ENCODE peak calls at places on chromosome 18, in seven cellular contexts. One of them, this sample, is unnamed.
A peak's percentile ranks its signal among the peaks of the same experiment; 100 is the strongest.

GRCh38 chr18:63382843-63383242 is 15.8 kb upstream of the KDSR start:
- DNase-seq in neuronal stem cell: no peak
- DNase-seq in left ventricle myocardium inferior: no peak
- DNase-seq in IMR-90: no peak
- DNase-seq in right lobe of liver: no peak
- DNase-seq in endodermal cell: no peak
- DNase-seq in neural progenitor cell: no peak
- DNase-seq in this sample: no peak

GRCh38 chr18:33231474-33232317 is 208.8 kb downstream of the CCDC178 start:
- DNase-seq in left ventricle myocardium inferior: peak; percentile 19
- DNase-seq in right lobe of liver: peak; percentile 76
- DNase-seq in neural progenitor cell: peak; percentile 92
- DNase-seq in neuronal stem cell: peak; percentile 88
- DNase-seq in IMR-90: peak; percentile 60
- DNase-seq in endodermal cell: peak; percentile 94
- DNase-seq in this sample: peak; percentile 72

GRCh38 chr18:52334896-52335295 is 5.1 kb upstream of the DCC start:
- DNase-seq in IMR-90: peak; percentile 66
- DNase-seq in left ventricle myocardium inferior: no peak
- DNase-seq in right lobe of liver: no peak
- DNase-seq in neural progenitor cell: no peak
- DNase-seq in endodermal cell: no peak
- DNase-seq in neuronal stem cell: no peak
- DNase-seq in this sample: no peak

GRCh38 chr18:48940854-48941531 is 9.8 kb downstream of the SMAD7 start:
- DNase-seq in right lobe of liver: no peak
- DNase-seq in endodermal cell: no peak
- DNase-seq in neuronal stem cell: no peak
- DNase-seq in left ventricle myocardium inferior: no peak
- DNase-seq in IMR-90: peak; percentile 45
- DNase-seq in neural progenitor cell: no peak
- DNase-seq in this sample: no peak

GRCh38 chr18:79964330-79965118 is at the start of gene HSBP1L1:
- DNase-seq in neuronal stem cell: peak; percentile 56
- DNase-seq in left ventricle myocardium inferior: peak; percentile 70
- DNase-seq in endodermal cell: peak; percentile 90
- DNase-seq in right lobe of liver: peak; percentile 86
- DNase-seq in IMR-90: no peak
- DNase-seq in neural progenitor cell: peak; percentile 94
- DNase-seq in this sample: no peak

GRCh38 chr18:51110073-51110797 is 80.2 kb downstream of the SMAD4 start:
- DNase-seq in neuronal stem cell: peak; percentile 59
- DNase-seq in endodermal cell: peak; percentile 94
- DNase-seq in IMR-90: peak; percentile 5
- DNase-seq in neural progenitor cell: peak; percentile 81
- DNase-seq in left ventricle myocardium inferior: peak; percentile 57
- DNase-seq in right lobe of liver: peak; percentile 70
- DNase-seq in this sample: peak; percentile 54

GRCh38 chr18:72878143-72878542 is 10.4 kb upstream of the NETO1 start:
- DNase-seq in right lobe of liver: no peak
- DNase-seq in endodermal cell: peak; percentile 65
- DNase-seq in left ventricle myocardium inferior: no peak
- DNase-seq in neuronal stem cell: no peak
- DNase-seq in neural progenitor cell: no peak
- DNase-seq in IMR-90: no peak
- DNase-seq in this sample: no peak

GRCh38 chr18:14075196-14075595 is 57.0 kb downstream of the ZNF519 start:
- DNase-seq in neural progenitor cell: no peak
- DNase-seq in left ventricle myocardium inferior: no peak
- DNase-seq in IMR-90: no peak
- DNase-seq in endodermal cell: no peak
- DNase-seq in right lobe of liver: no peak
- DNase-seq in neuronal stem cell: no peak
- DNase-seq in this sample: no peak

GRCh38 chr18:64238076-64238475 is 89.2 kb upstream of the LINC00305 start:
- DNase-seq in right lobe of liver: no peak
- DNase-seq in IMR-90: no peak
- DNase-seq in neural progenitor cell: no peak
- DNase-seq in neuronal stem cell: no peak
- DNase-seq in left ventricle myocardium inferior: no peak
- DNase-seq in endodermal cell: no peak
- DNase-seq in this sample: no peak

GRCh38 chr18:58202406-58202730 is 158.3 kb downstream of the NEDD4L start:
- DNase-seq in neural progenitor cell: no peak
- DNase-seq in neuronal stem cell: no peak
- DNase-seq in endodermal cell: no peak
- DNase-seq in left ventricle myocardium inferior: no peak
- DNase-seq in right lobe of liver: no peak
- DNase-seq in IMR-90: peak; percentile 34
- DNase-seq in this sample: no peak

GRCh38 chr18:36176739-36177138 is 10.6 kb upstream of the MOCOS start:
- DNase-seq in neuronal stem cell: no peak
- DNase-seq in left ventricle myocardium inferior: no peak
- DNase-seq in endodermal cell: no peak
- DNase-seq in IMR-90: peak; percentile 56
- DNase-seq in right lobe of liver: no peak
- DNase-seq in neural progenitor cell: no peak
- DNase-seq in this sample: no peak

GRCh38 chr18:59101830-59102414 is 37.8 kb upstream of the SEC11C start:
- DNase-seq in neuronal stem cell: no peak
- DNase-seq in left ventricle myocardium inferior: no peak
- DNase-seq in endodermal cell: no peak
- DNase-seq in neural progenitor cell: no peak
- DNase-seq in right lobe of liver: no peak
- DNase-seq in IMR-90: no peak
- DNase-seq in this sample: no peak

GRCh38 chr18:69838620-69839411 is 108.9 kb downstream of the CD226 start:
- DNase-seq in neuronal stem cell: no peak
- DNase-seq in right lobe of liver: no peak
- DNase-seq in IMR-90: no peak
- DNase-seq in left ventricle myocardium inferior: no peak
- DNase-seq in neural progenitor cell: peak; percentile 12
- DNase-seq in endodermal cell: peak; percentile 84
- DNase-seq in this sample: no peak

GRCh38 chr18:24234330-24234729 is 95.5 kb downstream of the CABYR start:
- DNase-seq in right lobe of liver: no peak
- DNase-seq in endodermal cell: no peak
- DNase-seq in neural progenitor cell: no peak
- DNase-seq in left ventricle myocardium inferior: peak; percentile 50
- DNase-seq in IMR-90: no peak
- DNase-seq in neuronal stem cell: no peak
- DNase-seq in this sample: peak; percentile 73

GRCh38 chr18:31741096-31741735 is 19.5 kb downstream of the SLC25A52 start:
- DNase-seq in left ventricle myocardium inferior: no peak
- DNase-seq in neuronal stem cell: peak; percentile 15
- DNase-seq in right lobe of liver: peak; percentile 54
- DNase-seq in IMR-90: peak; percentile 36
- DNase-seq in endodermal cell: peak; percentile 82
- DNase-seq in neural progenitor cell: peak; percentile 45
- DNase-seq in this sample: peak; percentile 65

GRCh38 chr18:35029103-35029502 is 12.1 kb upstream of the MAPRE2 start:
- DNase-seq in left ventricle myocardium inferior: peak; percentile 20
- DNase-seq in endodermal cell: no peak
- DNase-seq in IMR-90: peak; percentile 69
- DNase-seq in neuronal stem cell: no peak
- DNase-seq in right lobe of liver: no peak
- DNase-seq in neural progenitor cell: no peak
- DNase-seq in this sample: no peak

GRCh38 chr18:22674300-22674699 is 256.6 kb upstream of the CTAGE1 start:
- DNase-seq in right lobe of liver: no peak
- DNase-seq in IMR-90: peak; percentile 94
- DNase-seq in endodermal cell: no peak
- DNase-seq in left ventricle myocardium inferior: no peak
- DNase-seq in neural progenitor cell: no peak
- DNase-seq in neuronal stem cell: no peak
- DNase-seq in this sample: no peak

GRCh38 chr18:44229693-44230108 is 451.0 kb upstream of the SETBP1 start:
- DNase-seq in neuronal stem cell: no peak
- DNase-seq in right lobe of liver: peak; percentile 46
- DNase-seq in left ventricle myocardium inferior: peak; percentile 74
- DNase-seq in neural progenitor cell: no peak
- DNase-seq in endodermal cell: no peak
- DNase-seq in IMR-90: peak; percentile 1
- DNase-seq in this sample: peak; percentile 60

GRCh38 chr18:9577361-9577760 is 37.0 kb downstream of the PPP4R1 start:
- DNase-seq in IMR-90: no peak
- DNase-seq in left ventricle myocardium inferior: no peak
- DNase-seq in neural progenitor cell: no peak
- DNase-seq in neuronal stem cell: no peak
- DNase-seq in right lobe of liver: no peak
- DNase-seq in endodermal cell: no peak
- DNase-seq in this sample: no peak

GRCh38 chr18:45167109-45167551 is 448.1 kb upstream of the SLC14A2 start:
- DNase-seq in neural progenitor cell: no peak
- DNase-seq in left ventricle myocardium inferior: no peak
- DNase-seq in endodermal cell: no peak
- DNase-seq in neuronal stem cell: no peak
- DNase-seq in IMR-90: peak; percentile 44
- DNase-seq in right lobe of liver: no peak
- DNase-seq in this sample: no peak

GRCh38 chr18:70073442-70073841 is 125.8 kb upstream of the CD226 start:
- DNase-seq in neural progenitor cell: no peak
- DNase-seq in left ventricle myocardium inferior: no peak
- DNase-seq in endodermal cell: no peak
- DNase-seq in right lobe of liver: no peak
- DNase-seq in IMR-90: no peak
- DNase-seq in neuronal stem cell: no peak
- DNase-seq in this sample: no peak

GRCh38 chr18:61400016-61400630 is 66.9 kb downstream of the CDH20 start:
- DNase-seq in IMR-90: no peak
- DNase-seq in neural progenitor cell: no peak
- DNase-seq in endodermal cell: no peak
- DNase-seq in neuronal stem cell: peak; percentile 11
- DNase-seq in left ventricle myocardium inferior: no peak
- DNase-seq in right lobe of liver: no peak
- DNase-seq in this sample: no peak

DNA sequence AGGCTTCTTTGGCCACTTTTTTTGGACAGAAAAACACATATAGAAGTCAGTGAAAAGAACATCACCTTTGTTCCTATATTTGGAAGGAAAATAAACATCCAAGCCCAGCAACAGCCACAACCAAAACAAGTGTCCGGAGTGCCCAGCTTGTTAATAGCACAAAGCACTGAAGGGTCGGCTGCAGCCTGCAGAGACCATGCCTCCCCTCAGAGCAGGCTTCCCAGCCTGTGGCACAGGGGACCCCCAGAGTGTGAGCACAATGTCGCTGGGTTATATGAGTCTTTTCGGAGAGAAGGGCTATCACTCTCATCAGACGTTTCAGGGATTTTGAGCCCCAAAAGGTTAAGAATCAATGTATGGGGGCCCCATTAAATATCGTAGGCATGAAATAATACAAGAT is 6.2 kb upstream of the CIDEA start:
- DNase-seq in neural progenitor cell: no peak
- DNase-seq in neuronal stem cell: no peak
- DNase-seq in IMR-90: no peak
- DNase-seq in right lobe of liver: no peak
- DNase-seq in endodermal cell: no peak
- DNase-seq in left ventricle myocardium inferior: no peak
- DNase-seq in this sample: no peak
- H3K9me3 ChIP-seq in neural progenitor cell: no peaks in the 10 kb centered on the region
- H3K9me3 ChIP-seq in neuronal stem cell: no peaks in the 10 kb centered on the region
- H3K9me3 ChIP-seq in IMR-90: no peaks in the 10 kb centered on the region
- H3K9me3 ChIP-seq in right lobe of liver: no peaks in the 10 kb centered on the region
- H3K9me3 ChIP-seq in endodermal cell: no peaks in the 10 kb centered on the region
- H3K9me3 ChIP-seq in left ventricle myocardium inferior: no peaks in the 10 kb centered on the region
- H3K9me3 ChIP-seq in this sample: no peaks in the 10 kb centered on the region

GRCh38 chr18:37254256-37254880 is 311.2 kb downstream of the CELF4 start:
- DNase-seq in neuronal stem cell: no peak
- DNase-seq in left ventricle myocardium inferior: no peak
- DNase-seq in neural progenitor cell: no peak
- DNase-seq in IMR-90: no peak
- DNase-seq in right lobe of liver: no peak
- DNase-seq in endodermal cell: no peak
- DNase-seq in this sample: no peak
- H3K4me3 ChIP-seq in neuronal stem cell: peak overlapping the region; percentile 82
- H3K4me3 ChIP-seq in left ventricle myocardium inferior: peak overlapping the region; percentile 66
- H3K4me3 ChIP-seq in neural progenitor cell: peak overlapping the region; percentile 84
- H3K4me3 ChIP-seq in IMR-90: no peak overlapping the region
- H3K4me3 ChIP-seq in right lobe of liver: peak overlapping the region; percentile 39
- H3K4me3 ChIP-seq in endodermal cell: peak overlapping the region; percentile 45
- H3K4me3 ChIP-seq in this sample: peak overlapping the region; percentile 46

GRCh38 chr18:78507217-78507616 is 472.4 kb upstream of the SALL3 start:
- DNase-seq in IMR-90: no peak
- DNase-seq in neural progenitor cell: no peak
- DNase-seq in right lobe of liver: no peak
- DNase-seq in neuronal stem cell: no peak
- DNase-seq in left ventricle myocardium inferior: no peak
- DNase-seq in endodermal cell: no peak
- DNase-seq in this sample: no peak

GRCh38 chr18:78501251-78501650 is 478.4 kb upstream of the SALL3 start:
- DNase-seq in right lobe of liver: no peak
- DNase-seq in endodermal cell: no peak
- DNase-seq in left ventricle myocardium inferior: no peak
- DNase-seq in neuronal stem cell: no peak
- DNase-seq in IMR-90: no peak
- DNase-seq in neural progenitor cell: no peak
- DNase-seq in this sample: no peak

GRCh38 chr18:78499586-78499985 is 480.0 kb upstream of the SALL3 start:
- DNase-seq in left ventricle myocardium inferior: no peak
- DNase-seq in neuronal stem cell: no peak
- DNase-seq in right lobe of liver: no peak
- DNase-seq in neural progenitor cell: no peak
- DNase-seq in endodermal cell: no peak
- DNase-seq in IMR-90: no peak
- DNase-seq in this sample: no peak

GRCh38 chr18:78506031-78506461 is 473.6 kb upstream of the SALL3 start:
- DNase-seq in neuronal stem cell: peak; percentile 76
- DNase-seq in IMR-90: no peak
- DNase-seq in endodermal cell: peak; percentile 88
- DNase-seq in neural progenitor cell: peak; percentile 91
- DNase-seq in right lobe of liver: no peak
- DNase-seq in left ventricle myocardium inferior: no peak
- DNase-seq in this sample: no peak

GRCh38 chr18:78503129-78503528 is 476.5 kb upstream of the SALL3 start:
- DNase-seq in neural progenitor cell: no peak
- DNase-seq in IMR-90: no peak
- DNase-seq in endodermal cell: no peak
- DNase-seq in neuronal stem cell: no peak
- DNase-seq in left ventricle myocardium inferior: no peak
- DNase-seq in right lobe of liver: no peak
- DNase-seq in this sample: no peak
- H3K9me3 ChIP-seq in neural progenitor cell: no peaks in the 10 kb centered on the region
- H3K9me3 ChIP-seq in IMR-90: peaks cover 71% of the 10 kb centered on the region
- H3K9me3 ChIP-seq in endodermal cell: no peaks in the 10 kb centered on the region
- H3K9me3 ChIP-seq in neuronal stem cell: no peaks in the 10 kb centered on the region
- H3K9me3 ChIP-seq in left ventricle myocardium inferior: no peaks in the 10 kb centered on the region
- H3K9me3 ChIP-seq in right lobe of liver: no peaks in the 10 kb centered on the region
- H3K9me3 ChIP-seq in this sample: no peaks in the 10 kb centered on the region

DNA sequence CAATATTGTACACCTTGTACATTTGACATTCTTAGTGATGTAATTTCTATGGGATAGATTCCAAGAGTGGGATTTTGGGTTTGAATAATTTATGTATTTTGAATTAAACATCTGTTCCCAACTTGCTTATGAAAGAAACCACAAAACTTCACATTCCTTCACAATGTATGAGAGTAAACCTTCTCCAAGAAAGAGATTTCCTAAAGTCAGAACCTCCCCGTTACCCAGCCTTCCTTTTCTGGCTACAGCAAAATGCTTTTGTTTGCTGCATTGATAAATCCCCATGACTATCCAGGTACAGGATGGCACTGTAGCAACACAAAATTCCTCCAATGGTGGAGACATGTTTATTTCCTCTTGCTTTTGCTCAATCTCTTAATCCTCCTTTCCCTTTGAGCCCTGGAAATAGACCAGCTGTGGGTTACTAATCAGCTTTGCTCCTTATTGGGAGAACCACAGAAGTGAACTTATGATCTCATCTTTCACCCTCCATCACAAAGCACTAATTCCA is 58.4 kb upstream of the GALR1 start:
- DNase-seq in endodermal cell: no peak
- DNase-seq in IMR-90: peak; percentile 68
- DNase-seq in neural progenitor cell: peak; percentile 10
- DNase-seq in neuronal stem cell: no peak
- DNase-seq in left ventricle myocardium inferior: no peak
- DNase-seq in right lobe of liver: no peak
- DNase-seq in this sample: no peak
- H3K4me3 ChIP-seq in endodermal cell: no peak overlapping the region
- H3K4me3 ChIP-seq in IMR-90: no peak overlapping the region
- H3K4me3 ChIP-seq in neural progenitor cell: no peak overlapping the region
- H3K4me3 ChIP-seq in neuronal stem cell: no peak overlapping the region
- H3K4me3 ChIP-seq in left ventricle myocardium inferior: no peak overlapping the region
- H3K4me3 ChIP-seq in right lobe of liver: no peak overlapping the region
- H3K4me3 ChIP-seq in this sample: no peak overlapping the region

This sample was measured in right atrium auricular region.